ENCODE peak calls at places on chromosomes 13 and 19, in eight cellular contexts. E is AG04450, G is upper lobe of left lung, O is MG63, H is GM23248, C is choroid plexus epithelial cell, D is SJCRH30, N is breast epithelium. K is an unnamed sample.
A peak's percentile ranks its signal among the peaks of the same experiment; 100 is the strongest.

GRCh38 chr13:49627831-49628652 is at the start of gene ARL11:
- DNase-seq in H (no peak), D (no peak), O (no peak), C (no peak), E (no peak), N (peak; percentile 33), G (peak; percentile 87), K (no peak)

GRCh38 chr13:89457977-89458376 is 1786.8 kb downstream of the SLITRK5 start:
- DNase-seq in E (peak; percentile 13), H (peak; percentile 32), C (peak; percentile 94), O (no peak), G (no peak), N (no peak), D (no peak), K (no peak)

GRCh38 chr13:19590423-19590822 is 29.1 kb upstream of the TPTE2 start:
- DNase-seq in N (no peak), D (no peak), G (no peak), O (no peak), E (no peak), C (no peak), H (no peak), K (no peak)

GRCh38 chr13:77724092-77724491 is 26.6 kb downstream of the SLAIN1 start:
- DNase-seq in N (no peak), D (no peak), H (no peak), C (no peak), G (no peak), E (no peak), O (no peak), K (no peak)

GRCh38 chr13:48797761-48798160 is 144.0 kb downstream of the CYSLTR2 start:
- DNase-seq in N (no peak), H (no peak), G (no peak), C (no peak), O (no peak), D (no peak), E (no peak), K (no peak)

GRCh38 chr13:45191874-45192273 is 9.0 kb downstream of the KCTD4 start:
- DNase-seq in D (no peak), N (no peak), E (no peak), G (no peak), H (no peak), C (no peak), O (no peak), K (no peak)

GRCh38 chr19:33998739-33999345 is 173.5 kb upstream of the LSM14A start:
- DNase-seq in H (peak; percentile 44), E (no peak), O (no peak), C (peak; percentile 19), N (no peak), G (no peak), D (no peak), K (no peak)

GRCh38 chr19:13057744-13058143 is 44.9 kb downstream of the LYL1 start:
- DNase-seq in E (no peak), G (no peak), C (no peak), D (peak; percentile 80), O (no peak), N (no peak), H (no peak), K (no peak)

GRCh38 chr13:52026246-52026626 is 1.7 kb downstream of the UTP14C start:
- DNase-seq in N (no peak), C (no peak), E (no peak), G (no peak), H (no peak), O (no peak), D (no peak), K (peak; percentile 7)

GRCh38 chr13:46142692-46143238 is 37.9 kb upstream of the CPB2 start:
- DNase-seq in C (no peak), H (no peak), G (no peak), E (no peak), D (no peak), N (no peak), O (no peak), K (no peak)

GRCh38 chr19:51784922-51785690 is 9.9 kb upstream of the FPR3 start:
- DNase-seq in O (peak; percentile 41), N (peak; percentile 20), G (no peak), D (no peak), H (peak; percentile 90), C (peak; percentile 94), E (no peak), K (no peak)

DNA sequence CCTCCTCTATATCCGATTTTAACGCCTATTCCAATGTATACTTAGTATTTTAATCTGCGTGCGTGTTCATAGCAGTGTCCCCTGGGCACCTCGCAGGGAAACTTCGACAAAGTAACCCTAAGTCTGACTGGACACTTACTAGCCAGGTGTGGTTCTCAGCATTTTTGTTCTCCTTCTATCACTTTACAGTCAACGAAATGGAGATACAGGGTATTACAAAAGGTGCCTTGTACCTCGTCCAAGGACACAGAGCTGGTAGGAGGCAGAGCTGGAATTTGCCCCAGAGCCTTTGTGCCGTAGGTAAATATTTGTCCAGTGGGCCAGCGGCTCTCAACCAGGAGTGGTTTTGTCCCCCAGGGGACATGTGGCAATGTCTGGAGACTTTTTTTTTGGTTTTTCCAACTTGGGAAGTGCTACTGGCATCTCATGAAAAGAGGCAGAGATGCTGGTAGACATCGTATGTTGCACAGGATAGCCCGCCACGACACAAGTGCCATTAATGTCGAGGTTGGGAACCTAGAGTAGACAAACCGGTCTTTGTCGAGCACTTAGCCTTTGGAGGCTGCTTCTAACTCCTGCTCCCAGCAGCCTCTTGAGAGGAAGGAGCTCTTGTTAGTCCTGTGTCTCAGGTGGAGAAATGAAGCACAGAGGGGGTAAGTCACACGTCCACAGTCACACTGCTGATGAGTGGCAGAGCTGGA is 1.1 kb downstream of the ZNF444 start:
- DNase-seq in E (no peak), C (no peak), H (no peak), O (no peak), N (peak; percentile 62), G (no peak), D (no peak), K (no peak)
- H3K4me3 ChIP-seq in E (peak overlapping the region; percentile 75), C (peak overlapping the region; percentile 70), H (peak overlapping the region; percentile 81), O (peak overlapping the region; percentile 46), N (no peak overlapping the region), G (peak overlapping the region; percentile 68), D (no peak overlapping the region), K (peak overlapping the region; percentile 74)

DNA sequence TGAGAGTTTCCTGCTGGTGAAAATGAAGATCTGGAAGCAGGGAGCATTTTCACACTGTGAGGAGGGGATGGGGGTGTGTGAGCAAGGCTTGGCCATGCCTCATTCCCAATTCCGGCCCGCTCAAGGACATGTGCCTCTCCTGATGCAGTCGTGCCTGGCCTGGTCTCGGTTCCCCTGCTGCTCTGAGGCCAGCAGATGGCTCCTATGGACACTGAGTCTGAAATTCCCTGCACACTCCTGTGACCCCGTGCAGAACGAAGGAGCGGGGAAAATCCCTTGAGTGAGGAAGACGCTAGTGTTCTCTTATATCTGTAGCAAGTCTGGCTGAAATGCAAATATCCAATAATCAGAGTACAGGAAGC is 363 bp upstream of the ZNF763 start:
- DNase-seq in E (no peak), D (peak; percentile 63), G (no peak), C (no peak), N (no peak), H (peak; percentile 68), O (no peak), K (peak; percentile 72)
- H3K4me3 ChIP-seq in E (peak overlapping the region; percentile 84), D (peak overlapping the region; percentile 68), G (peak overlapping the region; percentile 85), C (peak overlapping the region; percentile 61), N (peak overlapping the region; percentile 70), H (peak overlapping the region; percentile 94), O (no peak overlapping the region), K (peak overlapping the region; percentile 93)

DNA sequence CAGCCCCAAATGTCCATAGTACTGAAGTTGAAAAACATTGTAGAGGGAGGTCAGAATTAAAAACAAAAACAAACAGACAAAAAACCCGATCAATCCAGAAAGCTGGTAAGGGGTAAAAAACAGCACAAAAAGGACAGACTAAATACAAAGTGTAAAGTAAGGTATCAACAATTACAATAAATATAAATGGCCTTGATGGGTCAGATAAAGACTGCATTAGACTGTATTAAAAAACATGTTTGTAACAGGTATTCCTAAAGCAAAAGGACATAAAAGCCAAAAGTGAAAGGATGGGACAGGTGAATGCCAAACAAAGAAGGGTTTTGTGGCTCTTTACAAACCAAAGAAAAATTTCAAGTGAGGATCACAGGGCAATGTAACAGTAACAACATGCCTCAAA is 16.3 kb downstream of the ZNF329 start:
- DNase-seq in N (no peak), G (no peak), H (no peak), O (no peak), E (no peak), C (no peak), D (no peak), K (no peak)
- H3K4me3 ChIP-seq in N (no peak overlapping the region), G (no peak overlapping the region), H (no peak overlapping the region), O (no peak overlapping the region), E (no peak overlapping the region), C (no peak overlapping the region), D (no peak overlapping the region), K (no peak overlapping the region)

GRCh38 chr13:40438022-40438692 is 228.3 kb downstream of the FOXO1 start:
- DNase-seq in E (no peak), G (no peak), D (no peak), N (no peak), C (no peak), H (peak; percentile 37), O (no peak), K (no peak)
- H3K4me3 ChIP-seq in E (no peak overlapping the region), G (no peak overlapping the region), D (no peak overlapping the region), N (no peak overlapping the region), C (no peak overlapping the region), H (peak overlapping the region; percentile 70), O (no peak overlapping the region), K (no peak overlapping the region)

K was measured in WERI-Rb-1.